ENCODE peak calls at places on chromosomes 7 and 10, in six cellular contexts. Q is IMR-90, Z is neuronal stem cell, D is H1, T is trophoblast cell, P is mesenchymal stem cell. H is an unnamed sample.

GRCh38 chr10:99328579-99329237 is 448 bp upstream of the CNNM1 start:
- DNase-seq in Q (peak; percentile 7), Z (no peak), D (no peak), T (no peak), P (no peak), H (peak; percentile 35)

GRCh38 chr7:42189535-42189934 is 47.5 kb downstream of the GLI3 start:
- DNase-seq in Q (peak; percentile 38), Z (no peak), D (no peak), T (no peak), P (peak; percentile 42), H (no peak)

GRCh38 chr7:153616808-153617207 is 435.4 kb upstream of the DPP6 start:
- DNase-seq in Q (no peak), Z (no peak), D (no peak), T (no peak), P (no peak), H (peak; percentile 28)

GRCh38 chr10:72814134-72814790 is 79.3 kb upstream of the OIT3 start:
- DNase-seq in Q (no peak), Z (no peak), D (no peak), T (no peak), P (no peak), H (no peak)

GRCh38 chr10:32378371-32379301 is 31.7 kb upstream of the EPC1 start:
- DNase-seq in Q (peak; percentile 85), Z (peak; percentile 78), D (peak; percentile 84), T (peak; percentile 85), P (peak; percentile 93), H (peak; percentile 95)

GRCh38 chr7:139913555-139914135 is 84.6 kb downstream of the TBXAS1 start:
- DNase-seq in Q (no peak), Z (no peak), D (no peak), T (no peak), P (no peak), H (no peak)

GRCh38 chr10:118991326-118991725 is 38.2 kb upstream of the NANOS1 start:
- DNase-seq in Q (no peak), Z (no peak), D (no peak), T (no peak), P (no peak), H (no peak)

GRCh38 chr7:141558544-141559183 is 7.5 kb downstream of the AGK start:
- DNase-seq in Q (peak; percentile 55), Z (no peak), D (no peak), T (no peak), P (peak; percentile 18), H (no peak)

GRCh38 chr7:3200504-3200903 is 100.5 kb upstream of the SDK1 start:
- DNase-seq in Q (peak; percentile 62), Z (no peak), D (peak; percentile 71), T (no peak), P (peak; percentile 62), H (peak; percentile 82)

GRCh38 chr7:104328970-104329825 is 795 bp downstream of the LHFPL3 start:
- DNase-seq in Q (no peak), Z (peak; percentile 27), D (peak; percentile 67), T (no peak), P (no peak), H (peak; percentile 19)

GRCh38 chr7:51233375-51233774 is 83.2 kb downstream of the COBL start:
- DNase-seq in Q (no peak), Z (peak; percentile 12), D (no peak), T (no peak), P (no peak), H (no peak)

GRCh38 chr7:42219447-42219846 is 17.6 kb downstream of the GLI3 start:
- DNase-seq in Q (no peak), Z (no peak), D (no peak), T (no peak), P (no peak), H (no peak)

GRCh38 chr10:117537436-117537903 is 5.1 kb upstream of the EMX2 start:
- DNase-seq in Q (no peak), Z (peak; percentile 64), D (no peak), T (no peak), P (no peak), H (peak; percentile 29)
- H3K4me3 ChIP-seq in Q (no peak overlapping the region), Z (no peak overlapping the region), D (peak overlapping the region; percentile 50), T (no peak overlapping the region), P (peak overlapping the region; percentile 68), H (no peak overlapping the region)

GRCh38 chr7:99616359-99617186 is at the start of gene ZSCAN25:
- DNase-seq in Q (peak; percentile 92), Z (peak; percentile 96), D (peak; percentile 94), T (peak; percentile 87), P (peak; percentile 93), H (peak; percentile 98)
- H2BK5ac ChIP-seq in Q (peak within 1 kb of the TSS; percentile 35), Z (peak within 1 kb of the TSS; percentile 3), D (peak within 1 kb of the TSS; percentile 92), T (peak within 1 kb of the TSS; percentile 74), P (peak within 1 kb of the TSS; percentile 49), H (peak within 1 kb of the TSS; percentile 83)

GRCh38 chr7:74477188-74477587 is 23.5 kb downstream of the GTF2IRD1 start:
- DNase-seq in Q (no peak), Z (no peak), D (no peak), T (no peak), P (no peak), H (no peak)
- H3K4me3 ChIP-seq in Q (no peak overlapping the region), Z (no peak overlapping the region), D (no peak overlapping the region), T (no peak overlapping the region), P (no peak overlapping the region), H (no peak overlapping the region)

GRCh38 chr7:20030915-20031362 is 186.2 kb downstream of the MACC1 start:
- DNase-seq in Q (peak; percentile 50), Z (no peak), D (no peak), T (no peak), P (no peak), H (no peak)

GRCh38 chr7:20033621-20034200 is 183.5 kb downstream of the MACC1 start:
- DNase-seq in Q (peak; percentile 73), Z (no peak), D (no peak), T (peak; percentile 55), P (peak; percentile 56), H (no peak)

GRCh38 chr7:20035279-20035875 is 181.8 kb downstream of the MACC1 start:
- DNase-seq in Q (no peak), Z (no peak), D (no peak), T (no peak), P (no peak), H (no peak)

GRCh38 chr7:20026762-20027161 is 190.4 kb downstream of the MACC1 start:
- DNase-seq in Q (no peak), Z (no peak), D (no peak), T (no peak), P (no peak), H (peak; percentile 28)

GRCh38 chr7:20030417-20030816 is 186.8 kb downstream of the MACC1 start:
- DNase-seq in Q (no peak), Z (no peak), D (no peak), T (no peak), P (no peak), H (no peak)
- H2BK5ac ChIP-seq in Q (no peak overlapping the region), Z (no peak overlapping the region), D (no peak overlapping the region), T (no peak overlapping the region), P (no peak overlapping the region), H (no peak overlapping the region)

DNA sequence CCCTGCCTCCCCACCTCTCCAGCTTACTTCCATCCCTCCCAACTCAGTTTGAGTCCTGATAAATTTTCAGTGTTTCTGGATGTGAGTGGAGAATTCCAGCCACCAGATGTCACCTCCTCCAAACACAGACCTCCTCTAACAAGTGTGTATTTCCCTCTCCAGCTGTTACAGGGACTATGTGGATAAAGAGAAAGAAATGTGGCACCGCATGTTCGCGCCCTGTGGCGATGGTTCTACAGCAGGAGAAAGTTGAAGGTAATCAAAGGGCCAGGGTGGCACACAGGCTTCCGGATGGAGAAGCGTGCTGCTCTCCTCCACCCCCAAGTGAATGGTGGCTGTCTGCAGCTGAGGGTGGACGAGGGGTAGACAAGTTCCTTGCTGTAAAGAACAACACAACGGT is 14.7 kb downstream of the FKBP6 start:
- DNase-seq in Q (peak; percentile 69), Z (peak; percentile 26), D (no peak), T (peak; percentile 50), P (peak; percentile 80), H (peak; percentile 93)
- H3K4me3 ChIP-seq in Q (no peak overlapping the region), Z (no peak overlapping the region), D (no peak overlapping the region), T (no peak overlapping the region), P (peak overlapping the region; percentile 75), H (no peak overlapping the region)

GRCh38 chr7:117630907-117631564 is 151.2 kb downstream of the CFTR start:
- DNase-seq in Q (no peak), Z (no peak), D (no peak), T (no peak), P (no peak), H (no peak)

GRCh38 chr7:117631652-117632051 is 151.8 kb downstream of the CFTR start:
- DNase-seq in Q (no peak), Z (no peak), D (no peak), T (no peak), P (no peak), H (no peak)

GRCh38 chr7:117630501-117630900 is 150.7 kb downstream of the CFTR start:
- DNase-seq in Q (no peak), Z (no peak), D (no peak), T (no peak), P (no peak), H (no peak)
- H2BK5ac ChIP-seq in Q (peak overlapping the region; percentile 46), Z (no peak overlapping the region), D (peak overlapping the region; percentile 95), T (peak overlapping the region; percentile 73), P (no peak overlapping the region), H (no peak overlapping the region)

DNA sequence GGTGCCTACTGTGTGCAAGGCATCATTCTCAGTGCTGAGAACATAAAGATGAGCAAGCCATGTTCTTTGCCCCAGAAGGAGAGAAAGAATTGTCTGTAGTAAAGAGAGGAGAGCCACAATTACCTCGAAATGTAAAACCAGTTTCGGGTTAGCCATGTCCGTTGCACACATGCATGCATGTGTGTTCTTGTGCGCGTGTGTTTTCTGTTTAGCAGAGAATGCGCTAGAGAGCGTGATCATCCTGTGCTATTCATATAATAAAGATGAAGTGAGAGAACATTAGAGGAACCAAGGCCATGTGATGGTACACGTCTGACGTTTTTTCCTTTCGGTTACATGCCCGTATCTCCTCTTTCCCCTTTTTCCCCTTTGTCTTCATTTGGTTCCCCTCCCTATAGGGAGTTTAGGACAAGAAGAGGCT is 158.2 kb downstream of the CELF2 start:
- DNase-seq in Q (no peak), Z (no peak), D (no peak), T (no peak), P (no peak), H (no peak)
- H3K4me3 ChIP-seq in Q (no peak overlapping the region), Z (no peak overlapping the region), D (no peak overlapping the region), T (no peak overlapping the region), P (no peak overlapping the region), H (no peak overlapping the region)